ENCODE peak calls at places on chromosomes 1 and 21, in eight cellular contexts. U is activated CD4-positive, alpha-beta T cell treated with anti-CD3 and anti-CD28 coated beads for 24 hours; G is EH; N is NCI-H1694; I is GM03348; P is AML-193; E is H7; C is RPMI8226. S is an unnamed sample.

GRCh38 chr21:26199471-26199870 is 28.9 kb upstream of the APP start:
- DNase-seq in E (no peak), C (no peak), G (peak; percentile 86), U (no peak), P (no peak), I (peak; percentile 82), N (no peak), S (no peak)

GRCh38 chr1:230641346-230641745 is 935 bp upstream of the COG2 start:
- DNase-seq in G (peak; percentile 61), E (no peak), C (no peak), U (no peak), N (no peak), I (no peak), P (no peak), S (no peak)

GRCh38 chr1:174968750-174969244 is 30.9 kb upstream of the CACYBP start:
- DNase-seq in U (no peak), I (peak; percentile 48), N (no peak), E (no peak), P (peak; percentile 8), G (peak; percentile 70), C (peak; percentile 72), S (no peak)

GRCh38 chr1:48741380-48741779 is 35.3 kb downstream of the BEND5 start:
- DNase-seq in P (no peak), I (no peak), C (no peak), N (no peak), G (no peak), U (no peak), E (no peak), S (no peak)

GRCh38 chr1:108059945-108060344 is 95.0 kb upstream of the VAV3 start:
- DNase-seq in C (no peak), I (no peak), E (no peak), U (no peak), P (no peak), N (no peak), G (no peak), S (no peak)

GRCh38 chr1:209707308-209707707 is 2.7 kb downstream of the HSD11B1 start:
- DNase-seq in C (no peak), N (no peak), P (no peak), E (no peak), I (no peak), U (no peak), G (peak; percentile 18), S (no peak)

GRCh38 chr1:14738235-14738634 is 139.8 kb downstream of the KAZN start:
- DNase-seq in I (no peak), U (no peak), G (no peak), N (no peak), C (no peak), P (no peak), E (no peak), S (no peak)

GRCh38 chr1:108570128-108570527 is 10.2 kb downstream of the EEIG2 start:
- DNase-seq in I (peak; percentile 25), N (peak; percentile 21), G (peak; percentile 46), C (peak; percentile 16), U (no peak), E (peak; percentile 6), P (peak; percentile 70), S (peak; percentile 42)

GRCh38 chr1:244064621-244065020 is 13.5 kb downstream of the ZBTB18 start:
- DNase-seq in U (no peak), I (no peak), N (no peak), E (no peak), P (no peak), G (no peak), C (no peak), S (no peak)

GRCh38 chr1:23581219-23581618 is 21.9 kb upstream of the ID3 start:
- DNase-seq in E (no peak), C (no peak), G (peak; percentile 94), N (no peak), P (no peak), U (no peak), I (no peak), S (no peak)

GRCh38 chr1:206002833-206003532 is at the start of gene RAB7B:
- DNase-seq in C (no peak), E (no peak), U (no peak), N (no peak), I (peak; percentile 90), G (peak; percentile 77), P (no peak), S (no peak)

GRCh38 chr21:44267655-44268142 is 6.0 kb upstream of the DNMT3L start:
- DNase-seq in E (peak; percentile 84), U (no peak), P (peak; percentile 18), G (peak; percentile 7), N (no peak), C (peak; percentile 81), I (no peak), S (no peak)

GRCh38 chr1:9453375-9454093 is 85.7 kb upstream of the SLC25A33 start:
- DNase-seq in C (no peak), N (no peak), G (no peak), E (peak; percentile 43), P (no peak), U (no peak), I (no peak), S (no peak)

GRCh38 chr1:192104852-192105251 is 53.4 kb upstream of the RGS18 start:
- DNase-seq in E (no peak), P (no peak), G (peak; percentile 41), I (peak; percentile 4), N (no peak), U (no peak), C (no peak), S (no peak)

S was measured in germinal center.